ENCODE peak calls at places on chromosomes 7 and 10, in six cellular contexts. U is natural killer cell; A is upper lobe of right lung; X is ovary; P is lung; S is CD8-positive, alpha-beta T cell. J is an unnamed sample.

GRCh38 chr10:132370426-132371340 is 26.3 kb upstream of the PWWP2B start:
- DNase-seq in U (no peak), A (peak; percentile 59), X (no peak), P (no peak), S (no peak), J (no peak)

GRCh38 chr7:101874028-101874427 is 56.6 kb downstream of the CUX1 start:
- DNase-seq in U (no peak), A (no peak), X (no peak), P (no peak), S (no peak), J (no peak)

GRCh38 chr10:129918836-129919235 is 45.2 kb downstream of the EBF3 start:
- DNase-seq in U (no peak), A (peak; percentile 37), X (no peak), P (no peak), S (no peak), J (no peak)

GRCh38 chr7:115558186-115558585 is 472.4 kb downstream of the TFEC start:
- DNase-seq in U (no peak), A (no peak), X (no peak), P (no peak), S (no peak), J (no peak)

GRCh38 chr10:110533149-110533548 is 34.3 kb upstream of the SMC3 start:
- DNase-seq in U (no peak), A (no peak), X (no peak), P (no peak), S (no peak), J (no peak)

GRCh38 chr10:58625070-58625469 is 112.4 kb downstream of the BICC1 start:
- DNase-seq in U (no peak), A (no peak), X (no peak), P (no peak), S (no peak), J (no peak)

GRCh38 chr7:39595102-39595620 is 28.2 kb upstream of the RALA start:
- DNase-seq in U (no peak), A (no peak), X (no peak), P (no peak), S (no peak), J (no peak)

GRCh38 chr10:97481071-97481470 is 17.2 kb downstream of the MMS19 start:
- DNase-seq in U (no peak), A (no peak), X (no peak), P (peak; percentile 51), S (no peak), J (no peak)

GRCh38 chr7:118148930-118149329 is 35.0 kb upstream of the LSM8 start:
- DNase-seq in U (no peak), A (no peak), X (no peak), P (no peak), S (no peak), J (no peak)

GRCh38 chr7:105216786-105217185 is 171.9 kb downstream of the SRPK2 start:
- DNase-seq in U (no peak), A (no peak), X (no peak), P (no peak), S (no peak), J (no peak)

GRCh38 chr10:17993361-17993760 is 41.6 kb downstream of the SLC39A12 start:
- DNase-seq in U (no peak), A (no peak), X (no peak), P (no peak), S (no peak), J (no peak)

GRCh38 chr10:123165445-123166072 is 11.4 kb downstream of the BUB3 start:
- DNase-seq in U (no peak), A (no peak), X (no peak), P (no peak), S (no peak), J (no peak)

GRCh38 chr10:74044419-74044818 is 46.5 kb downstream of the VCL start:
- DNase-seq in U (no peak), A (no peak), X (no peak), P (no peak), S (no peak), J (no peak)

GRCh38 chr7:103113164-103113563 is 35.7 kb downstream of the NAPEPLD start:
- DNase-seq in U (no peak), A (no peak), X (no peak), P (no peak), S (no peak), J (no peak)

GRCh38 chr10:12252882-12253546 is 57.0 kb downstream of the CDC123 start:
- DNase-seq in U (no peak), A (no peak), X (no peak), P (no peak), S (no peak), J (no peak)

GRCh38 chr7:143518941-143519340 is 41.3 kb downstream of the TAS2R41 start:
- DNase-seq in U (no peak), A (no peak), X (no peak), P (no peak), S (no peak), J (no peak)

GRCh38 chr10:42982886-42983594 is 93.8 kb upstream of the RET start:
- DNase-seq in U (no peak), A (no peak), X (no peak), P (no peak), S (no peak), J (peak; percentile 11)

GRCh38 chr7:148717266-148717793 is 18.6 kb downstream of the CUL1 start:
- DNase-seq in U (no peak), A (no peak), X (no peak), P (no peak), S (no peak), J (no peak)

GRCh38 chr10:131205556-131205955 is 106.0 kb downstream of the TCERG1L start:
- DNase-seq in U (no peak), A (peak; percentile 39), X (no peak), P (no peak), S (no peak), J (peak; percentile 3)

GRCh38 chr7:142299226-142299625 is 41.4 kb upstream of the PRSS58 start:
- DNase-seq in U (no peak), A (no peak), X (no peak), P (no peak), S (no peak), J (no peak)

GRCh38 chr7:104845541-104845940 is 168.5 kb upstream of the KMT2E start:
- DNase-seq in U (no peak), A (no peak), X (no peak), P (no peak), S (no peak), J (no peak)

GRCh38 chr10:31940839-31941653 is 12.4 kb upstream of the ARHGAP12 start:
- DNase-seq in U (no peak), A (no peak), X (no peak), P (no peak), S (no peak), J (no peak)

GRCh38 chr7:112067609-112068540 is 138.3 kb downstream of the DOCK4 start:
- DNase-seq in U (no peak), A (no peak), X (no peak), P (no peak), S (no peak), J (no peak)

GRCh38 chr10:118721005-118721876 is 33.5 kb downstream of the CACUL1 start:
- DNase-seq in U (peak; percentile 29), A (no peak), X (no peak), P (peak; percentile 48), S (peak; percentile 32), J (peak; percentile 33)

GRCh38 chr7:26375604-26376207 is 84.0 kb downstream of the SNX10 start:
- DNase-seq in U (no peak), A (no peak), X (no peak), P (no peak), S (no peak), J (no peak)

GRCh38 chr7:1937252-1937605 is 267.2 kb downstream of the ELFN1 start:
- DNase-seq in U (no peak), A (no peak), X (no peak), P (no peak), S (no peak), J (no peak)

GRCh38 chr7:43758861-43759683 is 592 bp downstream of the BLVRA start:
- DNase-seq in U (peak; percentile 56), A (no peak), X (peak; percentile 48), P (no peak), S (peak; percentile 13), J (peak; percentile 37)

GRCh38 chr7:101164071-101164840 is 1.1 kb downstream of the VGF start:
- DNase-seq in U (no peak), A (no peak), X (no peak), P (no peak), S (no peak), J (peak; percentile 53)

GRCh38 chr10:69662901-69663300 is 32.9 kb downstream of the FAM241B start:
- DNase-seq in U (no peak), A (no peak), X (no peak), P (no peak), S (no peak), J (no peak)

GRCh38 chr10:101070098-101070497 is 8.3 kb downstream of the KAZALD1 start:
- DNase-seq in U (no peak), A (no peak), X (no peak), P (no peak), S (no peak), J (no peak)

GRCh38 chr7:43625977-43626376 is 43.1 kb downstream of the STK17A start:
- DNase-seq in U (no peak), A (no peak), X (no peak), P (no peak), S (no peak), J (no peak)

GRCh38 chr10:4763960-4764428 is 62.0 kb upstream of the AKR1E2 start:
- DNase-seq in U (no peak), A (no peak), X (no peak), P (no peak), S (no peak), J (no peak)

GRCh38 chr7:73768661-73769480 is 1.2 kb downstream of the CLDN3 start:
- DNase-seq in U (no peak), A (no peak), X (no peak), P (no peak), S (no peak), J (no peak)

GRCh38 chr7:90520484-90520883 is 51.0 kb downstream of the PTTG1IP2 start:
- DNase-seq in U (no peak), A (no peak), X (no peak), P (no peak), S (no peak), J (no peak)
- TF ChIP-seq CTCF in U (no peak), A (peak; percentile 26), X (no peak), P (no peak), S (no peak), J (peak; percentile 51)

DNA sequence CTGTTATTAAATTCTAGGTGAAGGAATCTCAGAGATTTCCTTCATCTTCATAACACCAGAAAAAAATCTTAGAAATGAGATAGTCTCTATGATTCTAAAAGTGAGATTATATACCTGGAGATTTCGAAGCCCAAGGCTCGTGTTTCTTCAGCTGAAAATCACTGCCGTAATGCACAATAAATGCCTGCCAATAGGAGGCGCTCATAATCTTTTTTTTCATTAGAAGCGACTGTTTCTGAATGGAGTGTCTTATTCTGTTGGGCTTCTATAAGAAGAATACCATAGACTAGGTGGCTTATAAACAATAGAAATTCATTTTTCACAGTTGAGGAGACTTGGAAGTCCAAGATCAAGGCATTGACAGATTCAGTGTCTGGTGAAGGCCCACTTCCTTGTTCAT is 294.7 kb downstream of the PRKG1 start:
- DNase-seq in U (no peak), A (no peak), X (no peak), P (no peak), S (no peak), J (no peak)
- TF ChIP-seq CTCF in U (no peak), A (no peak), X (no peak), P (no peak), S (no peak), J (peak; percentile 23)

GRCh38 chr7:94395141-94396041 is 696 bp downstream of the COL1A2 start:
- DNase-seq in U (no peak), A (no peak), X (peak; percentile 58), P (peak; percentile 51), S (no peak), J (no peak)
- TF ChIP-seq CTCF in U (peak; percentile 39), A (peak; percentile 81), X (peak; percentile 96), P (peak; percentile 48), S (peak; percentile 58), J (peak; percentile 79)

GRCh38 chr7:91424372-91424771 is 160.1 kb downstream of the FZD1 start:
- DNase-seq in U (no peak), A (no peak), X (no peak), P (no peak), S (no peak), J (no peak)
- TF ChIP-seq CTCF in U (no peak), A (no peak), X (no peak), P (no peak), S (no peak), J (no peak)

J was measured in progenitor cell of endocrine pancreas.